ENCODE peak calls at places on chromosomes 6 and 20, in seven cellular contexts. C is right lobe of liver, O is epithelial cell of esophagus, X is lung, P is brain microvascular endothelial cell, G is WERI-Rb-1, N is tibial artery. F is an unnamed sample.

GRCh38 chr6:95576621-95577316 is 566 bp upstream of the MANEA start:
- DNase-seq in C (no peak), O (peak), X (no peak), P (no peak), G (no peak), N (no peak), F (peak)

GRCh38 chr20:24610341-24611115 is 141.1 kb downstream of the SYNDIG1 start:
- DNase-seq in C (no peak), O (peak), X (no peak), P (no peak), G (no peak), N (no peak), F (no peak)

GRCh38 chr6:137277971-137278602 is 58.9 kb upstream of the IFNGR1 start:
- DNase-seq in C (no peak), O (peak), X (no peak), P (peak), G (no peak), N (no peak), F (peak)

GRCh38 chr6:33235221-33235634 is 26.9 kb downstream of the RING1 start:
- DNase-seq in C (no peak), O (no peak), X (no peak), P (no peak), G (no peak), N (peak), F (no peak)

GRCh38 chr20:5767493-5768098 is 17.4 kb downstream of the SHLD1 start:
- DNase-seq in C (no peak), O (no peak), X (no peak), P (no peak), G (no peak), N (no peak), F (no peak)

GRCh38 chr20:44739952-44740351 is 5.7 kb upstream of the KCNK15 start:
- DNase-seq in C (no peak), O (no peak), X (no peak), P (no peak), G (peak), N (no peak), F (no peak)

GRCh38 chr20:42494290-42494689 is 695.4 kb downstream of the PTPRT start:
- DNase-seq in C (no peak), O (peak), X (no peak), P (no peak), G (no peak), N (no peak), F (no peak)

GRCh38 chr6:72761767-72762166 is 139.9 kb downstream of the KCNQ5 start:
- DNase-seq in C (no peak), O (no peak), X (no peak), P (no peak), G (no peak), N (no peak), F (no peak)

GRCh38 chr20:35625584-35626385 is 10.2 kb downstream of the SPAG4 start:
- DNase-seq in C (no peak), O (no peak), X (no peak), P (no peak), G (no peak), N (no peak), F (no peak)

GRCh38 chr20:50820515-50821256 is 25.8 kb downstream of the BCAS4 start:
- DNase-seq in C (no peak), O (no peak), X (no peak), P (no peak), G (no peak), N (no peak), F (no peak)

GRCh38 chr6:80338201-80338836 is 231.8 kb downstream of the BCKDHB start:
- DNase-seq in C (peak), O (peak), X (peak), P (peak), G (peak), N (no peak), F (peak)

GRCh38 chr6:23403458-23403857 is 722.6 kb upstream of the NRSN1 start:
- DNase-seq in C (no peak), O (peak), X (no peak), P (no peak), G (no peak), N (no peak), F (no peak)

GRCh38 chr6:125700591-125701353 is 48.7 kb upstream of the HEY2 start:
- DNase-seq in C (no peak), O (no peak), X (no peak), P (no peak), G (no peak), N (no peak), F (no peak)

GRCh38 chr6:117520603-117521002 is 38.1 kb downstream of the DCBLD1 start:
- DNase-seq in C (no peak), O (no peak), X (no peak), P (no peak), G (no peak), N (no peak), F (no peak)

GRCh38 chr20:1326031-1326930 is 2.7 kb downstream of the SDCBP2 start:
- DNase-seq in C (no peak), O (peak), X (no peak), P (no peak), G (no peak), N (peak), F (peak)

GRCh38 chr6:142872376-142872775 is 72.6 kb downstream of the HIVEP2 start:
- DNase-seq in C (no peak), O (peak), X (no peak), P (peak), G (no peak), N (no peak), F (peak)

GRCh38 chr20:62716198-62716940 is 7.7 kb downstream of the NTSR1 start:
- DNase-seq in C (no peak), O (no peak), X (no peak), P (no peak), G (no peak), N (no peak), F (peak)

GRCh38 chr6:43803783-43804549 is 34.0 kb downstream of the VEGFA start:
- DNase-seq in C (no peak), O (peak), X (peak), P (no peak), G (no peak), N (no peak), F (peak)

GRCh38 chr6:163520956-163521355 is 106.4 kb downstream of the QKI start:
- DNase-seq in C (no peak), O (peak), X (no peak), P (no peak), G (no peak), N (no peak), F (no peak)

GRCh38 chr6:96466149-96466863 is 55.3 kb upstream of the UFL1 start:
- DNase-seq in C (no peak), O (peak), X (no peak), P (no peak), G (no peak), N (no peak), F (no peak)

GRCh38 chr6:62797190-62797589 is 414.1 kb upstream of the FKBP1C start:
- DNase-seq in C (no peak), O (no peak), X (no peak), P (no peak), G (no peak), N (no peak), F (no peak)

GRCh38 chr6:159463440-159463839 is 229.6 kb downstream of the SOD2 start:
- DNase-seq in C (no peak), O (no peak), X (no peak), P (peak), G (no peak), N (no peak), F (peak)

GRCh38 chr6:39964094-39964493 is 29.8 kb upstream of the MOCS1 start:
- DNase-seq in C (no peak), O (no peak), X (no peak), P (no peak), G (no peak), N (no peak), F (no peak)

GRCh38 chr6:4781967-4782537 is 5.8 kb downstream of the CDYL start:
- DNase-seq in C (no peak), O (no peak), X (no peak), P (no peak), G (no peak), N (no peak), F (no peak)

GRCh38 chr6:42727084-42727601 is 4.7 kb upstream of the PRPH2 start:
- DNase-seq in C (no peak), O (no peak), X (peak), P (no peak), G (peak), N (no peak), F (no peak)

GRCh38 chr20:21103582-21104465 is 2.3 kb downstream of the LINC00237 start:
- DNase-seq in C (no peak), O (peak), X (no peak), P (no peak), G (no peak), N (no peak), F (no peak)

GRCh38 chr6:108113557-108114519 is 39.3 kb upstream of the OSTM1 start:
- DNase-seq in C (peak), O (peak), X (peak), P (peak), G (no peak), N (no peak), F (peak)

GRCh38 chr6:134466751-134467525 is 149.0 kb upstream of the SGK1 start:
- DNase-seq in C (no peak), O (peak), X (no peak), P (no peak), G (no peak), N (no peak), F (peak)

GRCh38 chr6:4864534-4864933 is 88.3 kb downstream of the CDYL start:
- DNase-seq in C (no peak), O (no peak), X (no peak), P (no peak), G (no peak), N (no peak), F (no peak)

GRCh38 chr6:152461556-152461955 is 175.6 kb downstream of the SYNE1 start:
- DNase-seq in C (no peak), O (peak), X (no peak), P (peak), G (no peak), N (no peak), F (no peak)

DNA sequence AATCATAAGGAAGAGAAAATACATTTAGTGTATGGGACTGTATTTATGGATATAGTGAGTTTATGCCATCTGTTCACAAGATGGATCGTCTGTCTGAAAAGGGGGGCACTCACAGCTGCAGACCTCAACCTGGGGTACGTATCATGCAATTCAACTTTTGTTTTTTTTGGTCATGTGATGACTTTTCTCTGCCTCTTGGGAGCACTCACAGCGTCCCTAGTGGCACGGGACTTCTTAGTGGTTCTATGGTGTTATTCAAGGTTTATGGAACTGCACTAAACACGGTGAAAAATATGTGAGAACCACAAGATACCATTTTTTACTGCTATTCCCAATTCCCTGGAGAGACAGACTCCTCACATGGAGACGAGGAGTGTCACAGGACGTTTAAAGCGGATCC is 60.4 kb upstream of the MPC1 start:
- DNase-seq in C (no peak), O (no peak), X (no peak), P (no peak), G (no peak), N (no peak), F (no peak)
- TF ChIP-seq CTCF in C (no peak), O (peak), X (no peak), P (no peak), G (no peak), N (no peak), F (no peak)

GRCh38 chr6:50966532-50966931 is 147.9 kb downstream of the TFAP2B start:
- DNase-seq in C (no peak), O (no peak), X (no peak), P (no peak), G (no peak), N (no peak), F (no peak)
- H3K4me3 ChIP-seq in C (no peak), O (no peak), X (no peak), P (no peak), G (no peak), N (no peak), F (no peak)

DNA sequence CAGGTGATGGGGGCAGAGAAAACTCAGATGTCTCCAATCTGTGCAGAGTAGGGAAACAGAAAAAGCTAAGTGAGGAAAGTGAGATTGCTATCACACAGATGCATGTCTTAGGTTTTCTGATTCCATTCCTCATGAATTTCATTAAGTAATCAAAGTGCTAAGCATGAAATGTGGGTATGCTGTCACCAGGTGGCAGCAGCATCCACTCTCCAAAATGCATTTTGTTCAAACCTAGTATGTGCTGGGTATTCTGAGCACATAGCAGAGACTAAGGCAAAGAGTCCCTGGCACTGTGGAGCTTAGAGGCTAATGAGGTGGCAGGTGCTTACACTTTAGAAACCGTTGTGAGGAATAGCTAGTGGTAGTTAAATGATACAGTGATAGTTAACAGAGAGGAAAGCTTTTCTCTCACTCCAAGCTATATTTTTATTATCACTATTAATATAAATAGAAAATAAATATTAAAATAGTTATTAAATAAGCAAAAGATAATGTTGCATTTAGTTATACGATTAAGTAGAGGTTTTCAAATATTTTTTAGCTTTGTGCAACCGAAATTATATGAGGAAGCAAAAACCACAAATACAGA is 179.5 kb downstream of the CDH26 start:
- DNase-seq in C (no peak), O (peak), X (no peak), P (peak), G (peak), N (no peak), F (peak)
- TF ChIP-seq CTCF in C (peak), O (peak), X (no peak), P (peak), G (peak), N (no peak), F (peak)

DNA sequence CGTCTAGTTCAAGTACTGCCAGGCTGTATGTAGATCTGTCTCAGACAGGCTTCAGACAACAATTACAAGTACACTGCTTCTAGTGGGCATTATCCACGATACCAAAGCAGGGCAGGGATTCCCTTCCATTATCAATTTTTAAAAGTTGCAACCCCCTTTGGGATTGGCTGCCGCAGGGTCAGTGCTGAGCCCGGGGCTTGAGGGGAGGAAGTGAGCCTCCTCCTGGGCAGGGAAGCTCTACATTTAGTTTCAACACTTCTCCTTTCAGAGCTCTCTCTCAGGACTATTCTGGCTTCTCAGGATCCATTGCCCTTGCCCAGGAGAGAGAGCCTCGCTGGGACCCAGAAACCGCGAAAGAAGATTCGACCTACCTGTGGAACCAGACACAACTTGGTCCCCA is 1.5 kb downstream of the HTR1B start:
- DNase-seq in C (no peak), O (no peak), X (no peak), P (no peak), G (no peak), N (no peak), F (no peak)
- H3K4me3 ChIP-seq in C (no peak), O (no peak), X (no peak), P (peak), G (no peak), N (peak), F (peak)

GRCh38 chr20:31516651-31517050 is 2.4 kb downstream of the HM13 start:
- DNase-seq in C (no peak), O (no peak), X (no peak), P (no peak), G (no peak), N (no peak), F (no peak)

GRCh38 chr20:31515072-31515774 is 981 bp downstream of the HM13 start:
- DNase-seq in C (no peak), O (no peak), X (no peak), P (no peak), G (no peak), N (no peak), F (no peak)

GRCh38 chr20:31516166-31516565 is 1.9 kb downstream of the HM13 start:
- DNase-seq in C (no peak), O (no peak), X (no peak), P (no peak), G (no peak), N (no peak), F (no peak)

GRCh38 chr20:31515775-31516107 is 1.5 kb downstream of the HM13 start:
- DNase-seq in C (no peak), O (no peak), X (no peak), P (no peak), G (no peak), N (no peak), F (no peak)

GRCh38 chr20:31514154-31515071 is at the start of gene HM13:
- DNase-seq in C (peak), O (peak), X (peak), P (peak), G (peak), N (peak), F (peak)
- TF ChIP-seq CTCF in C (peak), O (peak), X (peak), P (peak), G (peak), N (peak), F (peak)

GRCh38 chr6:44976677-44977405 is 351.3 kb upstream of the RUNX2 start:
- DNase-seq in C (no peak), O (peak), X (no peak), P (no peak), G (no peak), N (no peak), F (peak)

GRCh38 chr6:44977406-44977740 is 350.8 kb upstream of the RUNX2 start:
- DNase-seq in C (no peak), O (no peak), X (no peak), P (no peak), G (no peak), N (no peak), F (no peak)

GRCh38 chr6:44972710-44973109 is 355.4 kb upstream of the RUNX2 start:
- DNase-seq in C (no peak), O (no peak), X (no peak), P (no peak), G (no peak), N (no peak), F (no peak)

GRCh38 chr6:44969446-44970175 is 358.5 kb upstream of the RUNX2 start:
- DNase-seq in C (no peak), O (peak), X (no peak), P (peak), G (no peak), N (no peak), F (peak)

DNA sequence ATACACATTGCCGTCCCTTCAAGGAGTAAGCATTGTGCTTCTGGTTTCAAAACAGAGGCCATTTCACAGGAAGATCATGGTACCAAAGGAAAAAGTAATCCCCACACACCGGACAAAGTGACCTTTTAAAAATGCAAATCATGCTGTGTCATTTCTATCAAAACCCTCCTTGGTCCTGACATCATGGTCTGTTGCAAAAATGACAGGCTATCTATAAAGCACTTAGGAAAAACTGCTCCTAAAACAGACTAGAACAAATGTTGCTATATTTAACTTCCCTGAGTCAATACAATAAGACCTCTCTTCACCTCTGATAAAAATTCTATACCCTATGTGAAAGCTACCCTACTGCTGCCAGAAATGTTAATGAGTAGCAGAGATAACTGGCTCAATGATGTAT is 353.6 kb upstream of the RUNX2 start:
- DNase-seq in C (no peak), O (no peak), X (no peak), P (no peak), G (no peak), N (no peak), F (no peak)
- H3K4me3 ChIP-seq in C (no peak), O (no peak), X (no peak), P (no peak), G (no peak), N (no peak), F (no peak)